ENCODE peak calls at places on chromosomes 2 and 18, in six cellular contexts. N is GM12878, K is ascending aorta, T is uterus, C is upper lobe of right lung, H is heart left ventricle. Y is an unnamed sample.

GRCh38 chr2:160477032-160477431 is 16.6 kb downstream of the RBMS1 start:
- DNase-seq in N (no peak), C (no peak), H (no peak), T (no peak), K (no peak), Y (no peak)

GRCh38 chr18:48592540-48592939 is 53.7 kb downstream of the CTIF start:
- DNase-seq in K (no peak), C (no peak), T (no peak), H (peak; percentile 54), N (no peak), Y (no peak)

GRCh38 chr2:97819769-97820168 is 106.4 kb downstream of the ZAP70 start:
- DNase-seq in K (no peak), H (no peak), T (no peak), C (no peak), N (no peak), Y (peak; percentile 85)

GRCh38 chr2:238321467-238321866 is 1.1 kb downstream of the TRAF3IP1 start:
- DNase-seq in N (no peak), C (no peak), K (peak; percentile 50), H (no peak), T (no peak), Y (no peak)

GRCh38 chr2:23404426-23404825 is 19.4 kb downstream of the KLHL29 start:
- DNase-seq in N (peak; percentile 26), K (peak; percentile 64), C (no peak), T (no peak), H (no peak), Y (peak; percentile 63)

GRCh38 chr2:232576995-232577394 is 26.5 kb downstream of the EIF4E2 start:
- DNase-seq in N (no peak), K (no peak), T (no peak), H (no peak), C (no peak), Y (no peak)

GRCh38 chr2:224922142-224922727 is 120.0 kb downstream of the DOCK10 start:
- DNase-seq in N (peak; percentile 71), H (no peak), T (no peak), K (no peak), C (no peak), Y (no peak)

GRCh38 chr2:32801741-32802140 is 145.0 kb upstream of the LTBP1 start:
- DNase-seq in K (no peak), H (no peak), C (no peak), N (no peak), T (no peak), Y (no peak)

GRCh38 chr2:149158957-149159356 is 120.5 kb downstream of the LYPD6B start:
- DNase-seq in T (no peak), C (no peak), N (no peak), K (no peak), H (no peak), Y (no peak)

GRCh38 chr2:233990261-233990798 is 60.2 kb upstream of the SPP2 start:
- DNase-seq in T (no peak), N (peak; percentile 38), C (no peak), H (no peak), K (no peak), Y (no peak)

GRCh38 chr2:126736133-126736874 is 80.3 kb downstream of the GYPC start:
- DNase-seq in N (no peak), H (no peak), C (no peak), K (no peak), T (no peak), Y (no peak)

GRCh38 chr18:27750014-27750413 is 426.9 kb downstream of the CDH2 start:
- DNase-seq in T (no peak), C (no peak), H (no peak), N (no peak), K (no peak), Y (peak; percentile 92)

GRCh38 chr2:183866666-183867065 is 731.7 kb upstream of the ZNF804A start:
- DNase-seq in C (no peak), N (no peak), T (no peak), H (no peak), K (no peak), Y (no peak)

GRCh38 chr18:77300579-77300978 is 50.9 kb downstream of the GALR1 start:
- DNase-seq in H (no peak), N (no peak), K (no peak), C (no peak), T (no peak), Y (no peak)

GRCh38 chr2:141496805-141497204 is 634.0 kb downstream of the LRP1B start:
- DNase-seq in K (no peak), T (no peak), N (no peak), H (no peak), C (no peak), Y (no peak)

GRCh38 chr18:39835303-39836030 is 2119.6 kb upstream of the PIK3C3 start:
- DNase-seq in H (no peak), K (no peak), N (no peak), T (no peak), C (no peak), Y (no peak)

GRCh38 chr2:206993964-206994363 is 54.6 kb downstream of the CPO start:
- DNase-seq in N (no peak), T (no peak), K (no peak), C (no peak), H (no peak), Y (no peak)

GRCh38 chr2:49002750-49003149 is 151.6 kb downstream of the FSHR start:
- DNase-seq in T (no peak), C (no peak), K (no peak), N (no peak), H (no peak), Y (peak; percentile 48)

GRCh38 chr2:67880291-67880761 is 182.5 kb downstream of the C1D start:
- DNase-seq in C (no peak), K (no peak), H (no peak), N (no peak), T (no peak), Y (peak; percentile 59)

GRCh38 chr2:234686088-234686890 is 189.4 kb upstream of the ARL4C start:
- DNase-seq in C (no peak), T (no peak), H (no peak), K (no peak), N (no peak), Y (peak; percentile 90)

GRCh38 chr2:95258271-95258670 is 16.0 kb upstream of the PROM2 start:
- DNase-seq in C (no peak), H (no peak), N (no peak), T (no peak), K (no peak), Y (no peak)

DNA sequence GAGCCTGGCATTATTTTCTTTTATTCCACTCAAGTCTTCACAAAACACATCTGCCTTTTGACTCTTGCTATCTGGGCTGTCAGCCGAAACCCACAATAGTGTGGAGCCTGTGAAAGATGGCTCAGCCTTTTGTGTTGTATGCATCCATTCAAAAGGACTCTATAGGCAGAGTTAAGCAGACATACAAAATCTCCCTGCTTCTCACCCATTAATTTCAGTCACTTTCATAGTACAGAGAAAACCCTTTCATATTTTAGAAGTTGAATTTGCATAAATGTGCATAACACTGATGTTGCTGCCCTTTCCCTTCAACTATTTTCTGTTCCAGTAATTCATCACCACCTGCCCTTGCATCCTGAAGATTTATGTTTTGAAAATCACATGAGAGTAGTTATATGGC is 154.6 kb downstream of the EVA1A start:
- DNase-seq in N (no peak), K (no peak), T (no peak), H (no peak), C (no peak), Y (no peak)
- H3K4me1 ChIP-seq in N (no peaks in the 10 kb centered on the region), K (no peaks in the 10 kb centered on the region), T (peaks cover 4% of the 10 kb centered on the region), H (no peaks in the 10 kb centered on the region), C (no peaks in the 10 kb centered on the region), Y (no peaks in the 10 kb centered on the region)

DNA sequence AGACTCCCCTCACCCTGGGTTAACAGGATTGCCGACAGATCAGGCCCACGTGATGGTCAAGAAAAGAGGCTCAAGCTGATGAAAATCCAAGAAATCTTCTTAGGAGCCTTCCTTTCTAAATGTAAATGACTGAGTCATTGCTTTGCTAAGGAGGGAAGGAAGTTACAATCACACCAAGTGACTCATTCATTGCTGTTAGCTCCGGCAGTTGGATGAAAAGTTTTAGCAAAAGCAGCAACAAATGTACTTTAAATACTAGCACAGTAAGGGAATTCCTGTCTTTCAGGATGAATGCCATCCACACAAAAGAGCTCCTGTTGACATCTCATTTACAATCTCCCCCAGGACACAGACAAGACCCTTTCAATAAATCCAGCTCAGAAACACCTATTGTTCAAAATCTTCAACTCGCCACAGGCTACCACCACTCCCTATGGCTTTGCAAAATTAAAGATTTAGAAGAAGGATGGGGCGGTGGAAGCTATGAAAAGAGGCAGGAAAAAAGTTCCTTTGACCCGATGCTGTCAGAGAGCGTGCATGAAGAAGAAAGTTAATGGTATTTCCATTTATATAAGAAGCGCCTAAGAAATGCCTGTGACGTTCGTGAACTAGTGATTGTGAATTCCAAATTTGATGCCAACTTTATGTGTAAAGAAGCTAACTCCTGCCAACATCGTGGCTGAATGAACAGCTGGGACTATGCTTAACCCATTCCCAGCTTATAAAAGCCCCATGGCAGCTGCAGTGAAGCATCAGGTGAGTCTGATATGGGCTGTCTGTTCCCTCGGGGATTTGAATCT is 153.7 kb downstream of the TGIF1 start:
- DNase-seq in K (no peak), C (no peak), T (no peak), H (no peak), N (no peak), Y (peak; percentile 89)
- H3K27ac ChIP-seq in K (peak overlapping the region; percentile 94), C (peak overlapping the region; percentile 86), T (peak overlapping the region; percentile 92), H (peak overlapping the region; percentile 94), N (peak overlapping the region; percentile 80), Y (peak overlapping the region; percentile 97)

DNA sequence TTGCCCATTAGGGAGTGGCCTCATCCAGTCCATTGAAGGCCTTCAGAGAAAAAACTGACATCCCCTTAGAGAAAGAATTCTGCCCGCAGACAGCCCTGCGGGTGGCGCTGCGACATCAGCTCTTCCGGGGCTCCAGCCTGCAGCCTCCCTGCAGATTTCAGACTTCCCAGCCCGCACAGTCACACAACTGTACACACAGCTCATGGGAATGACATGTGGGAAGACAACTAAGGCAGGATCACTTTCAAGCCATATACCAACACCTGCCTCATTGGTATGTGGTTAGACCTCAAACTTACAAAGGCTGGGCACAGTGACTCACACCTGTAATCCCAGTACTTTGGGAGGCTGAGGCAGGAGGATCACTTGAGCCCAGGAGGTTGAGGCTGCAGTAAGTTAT is 24.8 kb upstream of the TUBB6 start:
- DNase-seq in H (no peak), K (no peak), C (no peak), N (no peak), T (no peak), Y (peak; percentile 66)
- TF ChIP-seq CTCF in H (no peak), K (no peak), C (no peak), N (no peak), T (no peak), Y (peak; percentile 74)

GRCh38 chr2:168526641-168527040 is 70.6 kb downstream of the CERS6 start:
- DNase-seq in C (no peak), H (peak; percentile 70), K (no peak), T (peak; percentile 54), N (no peak), Y (no peak)

GRCh38 chr2:168529900-168530561 is 74.0 kb downstream of the CERS6 start:
- DNase-seq in N (no peak), C (no peak), T (no peak), K (no peak), H (no peak), Y (no peak)

GRCh38 chr2:168528016-168528415 is 71.9 kb downstream of the CERS6 start:
- DNase-seq in H (no peak), N (no peak), C (no peak), T (no peak), K (no peak), Y (no peak)

GRCh38 chr2:168529054-168529833 is 73.2 kb downstream of the CERS6 start:
- DNase-seq in H (no peak), T (no peak), K (no peak), C (no peak), N (no peak), Y (no peak)

GRCh38 chr2:168528469-168528868 is 72.4 kb downstream of the CERS6 start:
- DNase-seq in H (no peak), K (no peak), T (no peak), N (no peak), C (no peak), Y (no peak)
- H3K4me1 ChIP-seq in H (peaks cover 35% of the 10 kb centered on the region), K (peaks cover 10% of the 10 kb centered on the region), T (no peaks in the 10 kb centered on the region), N (peaks cover 37% of the 10 kb centered on the region), C (peaks cover 4% of the 10 kb centered on the region), Y (peaks cover 12% of the 10 kb centered on the region)

Y was measured in endodermal cell.